ENCODE peak calls at places on chromosomes 4 and X, in four cellular contexts. One of them, this sample, is unnamed.

GRCh38 chr4:33160126-33160525 is 2440.0 kb downstream of the PCDH7 start:
- DNase-seq in SK-N-SH: no peak
- DNase-seq in K562: no peak
- DNase-seq in GM12878: no peak
- DNase-seq in this sample: peak

GRCh38 chrX:143837444-143837843 is 46.4 kb upstream of the UBE2NL start:
- DNase-seq in SK-N-SH: no peak
- DNase-seq in K562: no peak
- DNase-seq in GM12878: no peak
- DNase-seq in this sample: no peak

GRCh38 chrX:135688137-135688536 is 25.3 kb upstream of the CT45A1 start:
- DNase-seq in SK-N-SH: no peak
- DNase-seq in K562: peak
- DNase-seq in GM12878: no peak
- DNase-seq in this sample: peak

GRCh38 chr4:113355550-113356371 is 306.3 kb downstream of the ANK2 start:
- DNase-seq in SK-N-SH: no peak
- DNase-seq in K562: peak
- DNase-seq in GM12878: peak
- DNase-seq in this sample: no peak

GRCh38 chr4:45484740-45485139 is 639.1 kb downstream of the GABRG1 start:
- DNase-seq in SK-N-SH: no peak
- DNase-seq in K562: no peak
- DNase-seq in GM12878: no peak
- DNase-seq in this sample: no peak

GRCh38 chrX:24190500-24191156 is 41.1 kb downstream of the ZFX start:
- DNase-seq in SK-N-SH: no peak
- DNase-seq in K562: no peak
- DNase-seq in GM12878: no peak
- DNase-seq in this sample: no peak

GRCh38 chr4:113468165-113469022 is 293.1 kb downstream of the CAMK2D start:
- DNase-seq in SK-N-SH: peak
- DNase-seq in K562: no peak
- DNase-seq in GM12878: no peak
- DNase-seq in this sample: peak

GRCh38 chr4:23788027-23788426 is 101.8 kb downstream of the PPARGC1A start:
- DNase-seq in SK-N-SH: no peak
- DNase-seq in K562: no peak
- DNase-seq in GM12878: no peak
- DNase-seq in this sample: no peak

GRCh38 chr4:96407651-96408342 is 567.9 kb downstream of the PDHA2 start:
- DNase-seq in SK-N-SH: no peak
- DNase-seq in K562: no peak
- DNase-seq in GM12878: no peak
- DNase-seq in this sample: no peak

GRCh38 chrX:109872021-109872730 is 130.7 kb upstream of the TMEM164 start:
- DNase-seq in SK-N-SH: no peak
- DNase-seq in K562: no peak
- DNase-seq in GM12878: no peak
- DNase-seq in this sample: no peak

GRCh38 chr4:74114234-74114633 is 15.2 kb upstream of the CXCL2 start:
- DNase-seq in SK-N-SH: no peak
- DNase-seq in K562: no peak
- DNase-seq in GM12878: no peak
- DNase-seq in this sample: no peak

GRCh38 chr4:6328526-6328925 is 58.9 kb downstream of the WFS1 start:
- DNase-seq in SK-N-SH: no peak
- DNase-seq in K562: no peak
- DNase-seq in GM12878: no peak
- DNase-seq in this sample: no peak

GRCh38 chrX:153487590-153488071 is 7.1 kb upstream of the BGN start:
- DNase-seq in SK-N-SH: no peak
- DNase-seq in K562: no peak
- DNase-seq in GM12878: no peak
- DNase-seq in this sample: no peak

GRCh38 chr4:180521181-180521580 is 1722.0 kb upstream of the TENM3 start:
- DNase-seq in SK-N-SH: no peak
- DNase-seq in K562: no peak
- DNase-seq in GM12878: no peak
- DNase-seq in this sample: no peak

GRCh38 chrX:39162322-39162721 is 361.1 kb downstream of the MID1IP1 start:
- DNase-seq in SK-N-SH: no peak
- DNase-seq in K562: no peak
- DNase-seq in GM12878: no peak
- DNase-seq in this sample: peak

GRCh38 chrX:68307767-68308166 is 125.5 kb downstream of the OPHN1 start:
- DNase-seq in SK-N-SH: no peak
- DNase-seq in K562: no peak
- DNase-seq in GM12878: no peak
- DNase-seq in this sample: no peak

GRCh38 chrX:68947882-68948605 is 119.2 kb downstream of the EFNB1 start:
- DNase-seq in SK-N-SH: peak
- DNase-seq in K562: no peak
- DNase-seq in GM12878: no peak
- DNase-seq in this sample: no peak

GRCh38 chrX:65488496-65488895 is 46.1 kb downstream of the LAS1L start:
- DNase-seq in SK-N-SH: no peak
- DNase-seq in K562: no peak
- DNase-seq in GM12878: no peak
- DNase-seq in this sample: no peak

GRCh38 chr4:15416357-15417327 is 11.2 kb upstream of the C1QTNF7 start:
- DNase-seq in SK-N-SH: no peak
- DNase-seq in K562: no peak
- DNase-seq in GM12878: no peak
- DNase-seq in this sample: no peak

GRCh38 chrX:72566448-72566847 is 6.2 kb downstream of the HDAC8 start:
- DNase-seq in SK-N-SH: no peak
- DNase-seq in K562: no peak
- DNase-seq in GM12878: no peak
- DNase-seq in this sample: no peak

GRCh38 chr4:163295138-163295537 is 37.3 kb downstream of the NPY1R start:
- DNase-seq in SK-N-SH: no peak
- DNase-seq in K562: no peak
- DNase-seq in GM12878: no peak
- DNase-seq in this sample: no peak

GRCh38 chrX:28639502-28639901 is 52.3 kb downstream of the IL1RAPL1 start:
- DNase-seq in SK-N-SH: no peak
- DNase-seq in K562: no peak
- DNase-seq in GM12878: no peak
- DNase-seq in this sample: no peak

GRCh38 chr4:61277785-61278184 is 77.7 kb downstream of the ADGRL3 start:
- DNase-seq in SK-N-SH: no peak
- DNase-seq in K562: no peak
- DNase-seq in GM12878: no peak
- DNase-seq in this sample: no peak

GRCh38 chr4:152309418-152309817 is 226.5 kb downstream of the FBXW7 start:
- DNase-seq in SK-N-SH: peak
- DNase-seq in K562: no peak
- DNase-seq in GM12878: no peak
- DNase-seq in this sample: no peak

GRCh38 chr4:144659493-144659892 is 13.5 kb downstream of the HHIP start:
- DNase-seq in SK-N-SH: no peak
- DNase-seq in K562: no peak
- DNase-seq in GM12878: no peak
- DNase-seq in this sample: no peak

GRCh38 chr4:159950707-159951106 is 847.8 kb downstream of the RAPGEF2 start:
- DNase-seq in SK-N-SH: no peak
- DNase-seq in K562: no peak
- DNase-seq in GM12878: no peak
- DNase-seq in this sample: no peak

GRCh38 chrX:3440981-3441380 is 94.5 kb upstream of the MXRA5 start:
- DNase-seq in SK-N-SH: no peak
- DNase-seq in K562: no peak
- DNase-seq in GM12878: no peak
- DNase-seq in this sample: no peak

GRCh38 chr4:174266416-174266815 is 17.1 kb downstream of the FBXO8 start:
- DNase-seq in SK-N-SH: no peak
- DNase-seq in K562: no peak
- DNase-seq in GM12878: no peak
- DNase-seq in this sample: no peak

GRCh38 chrX:100316987-100317386 is 93.1 kb downstream of the PCDH19 start:
- DNase-seq in SK-N-SH: no peak
- DNase-seq in K562: no peak
- DNase-seq in GM12878: no peak
- DNase-seq in this sample: no peak

GRCh38 chr4:148056879-148057278 is 325.0 kb downstream of the ARHGAP10 start:
- DNase-seq in SK-N-SH: no peak
- DNase-seq in K562: peak
- DNase-seq in GM12878: peak
- DNase-seq in this sample: peak

GRCh38 chr4:126591583-126591982 is 1041.2 kb upstream of the INTU start:
- DNase-seq in SK-N-SH: no peak
- DNase-seq in K562: no peak
- DNase-seq in GM12878: no peak
- DNase-seq in this sample: no peak

GRCh38 chrX:9456250-9457074 is 8.4 kb upstream of the TBL1X start:
- DNase-seq in SK-N-SH: no peak
- DNase-seq in K562: no peak
- DNase-seq in GM12878: no peak
- DNase-seq in this sample: no peak

GRCh38 chrX:1164322-1165288 is 47.8 kb downstream of the CRLF2 start:
- DNase-seq in SK-N-SH: peak
- DNase-seq in K562: peak
- DNase-seq in GM12878: no peak
- DNase-seq in this sample: peak

GRCh38 chrX:38799995-38800394 is 1.3 kb upstream of the MID1IP1 start:
- DNase-seq in SK-N-SH: no peak
- DNase-seq in K562: no peak
- DNase-seq in GM12878: no peak
- DNase-seq in this sample: no peak

GRCh38 chr4:179051211-179051610 is 1609.0 kb upstream of the AGA start:
- DNase-seq in SK-N-SH: no peak
- DNase-seq in K562: no peak
- DNase-seq in GM12878: no peak
- DNase-seq in this sample: no peak
- TF ChIP-seq USF1 in SK-N-SH: no peak
- TF ChIP-seq USF1 in K562: no peak
- TF ChIP-seq USF1 in GM12878: no peak
- TF ChIP-seq USF1 in this sample: no peak

GRCh38 chr4:98963538-98964433 is 31.7 kb upstream of the METAP1 start:
- DNase-seq in SK-N-SH: no peak
- DNase-seq in K562: no peak
- DNase-seq in GM12878: no peak
- DNase-seq in this sample: no peak
- TF ChIP-seq USF1 in SK-N-SH: no peak
- TF ChIP-seq USF1 in K562: no peak
- TF ChIP-seq USF1 in GM12878: no peak
- TF ChIP-seq USF1 in this sample: no peak

GRCh38 chr4:121072080-121072835 is at the start of gene NDNF:
- DNase-seq in SK-N-SH: peak
- DNase-seq in K562: no peak
- DNase-seq in GM12878: no peak
- DNase-seq in this sample: peak

GRCh38 chr4:121070696-121071639 is 1.4 kb downstream of the NDNF start:
- DNase-seq in SK-N-SH: peak
- DNase-seq in K562: no peak
- DNase-seq in GM12878: no peak
- DNase-seq in this sample: peak

GRCh38 chr4:121071640-121072037 is 696 bp downstream of the NDNF start:
- DNase-seq in SK-N-SH: peak
- DNase-seq in K562: no peak
- DNase-seq in GM12878: no peak
- DNase-seq in this sample: no peak

GRCh38 chr4:121069419-121069818 is 2.9 kb downstream of the NDNF start:
- DNase-seq in SK-N-SH: no peak
- DNase-seq in K562: no peak
- DNase-seq in GM12878: no peak
- DNase-seq in this sample: no peak

GRCh38 chr4:121070274-121070673 is 2.1 kb downstream of the NDNF start:
- DNase-seq in SK-N-SH: no peak
- DNase-seq in K562: no peak
- DNase-seq in GM12878: no peak
- DNase-seq in this sample: peak
- TF ChIP-seq USF1 in SK-N-SH: no peak
- TF ChIP-seq USF1 in K562: no peak
- TF ChIP-seq USF1 in GM12878: no peak
- TF ChIP-seq USF1 in this sample: no peak

GRCh38 chr4:108166038-108166437 is 2.7 kb downstream of the LEF1 start:
- DNase-seq in SK-N-SH: no peak
- DNase-seq in K562: peak
- DNase-seq in GM12878: no peak
- DNase-seq in this sample: no peak

GRCh38 chr4:108169639-108170038 is 907 bp upstream of the LEF1 start:
- DNase-seq in SK-N-SH: no peak
- DNase-seq in K562: no peak
- DNase-seq in GM12878: no peak
- DNase-seq in this sample: no peak

GRCh38 chr4:108168672-108169562 is at the start of gene LEF1:
- DNase-seq in SK-N-SH: peak
- DNase-seq in K562: peak
- DNase-seq in GM12878: no peak
- DNase-seq in this sample: peak

GRCh38 chr4:108166441-108167315 is 2.1 kb downstream of the LEF1 start:
- DNase-seq in SK-N-SH: peak
- DNase-seq in K562: peak
- DNase-seq in GM12878: no peak
- DNase-seq in this sample: peak

DNA sequence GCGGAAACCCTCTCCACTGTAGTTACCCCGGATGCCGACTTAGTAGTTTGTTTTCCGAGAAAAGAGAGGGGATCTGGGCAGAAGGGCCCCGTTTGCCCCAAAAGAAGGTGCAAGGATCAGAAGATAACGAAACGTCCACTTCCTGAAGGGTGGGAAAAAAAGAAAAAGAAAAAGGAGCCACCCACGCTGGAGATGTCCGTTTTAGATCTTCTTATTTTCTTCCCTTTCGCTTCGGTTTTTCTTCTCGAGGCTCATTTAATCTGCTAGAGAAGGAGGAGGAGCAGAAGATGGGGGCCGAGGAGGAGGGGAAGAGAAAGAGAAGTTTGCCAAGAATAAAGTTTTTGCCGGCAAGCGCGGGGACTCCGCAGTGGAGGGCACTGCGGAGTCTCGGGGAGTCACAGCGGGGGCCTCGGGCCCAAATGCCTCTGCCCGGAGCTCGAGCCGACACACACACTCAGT is 490 bp downstream of the LEF1 start:
- DNase-seq in SK-N-SH: no peak
- DNase-seq in K562: no peak
- DNase-seq in GM12878: no peak
- DNase-seq in this sample: no peak
- TF ChIP-seq USF1 in SK-N-SH: no peak
- TF ChIP-seq USF1 in K562: no peak
- TF ChIP-seq USF1 in GM12878: no peak
- TF ChIP-seq USF1 in this sample: no peak